ENCODE peak calls at places on chromosomes 5 and 9, in six cellular contexts. C is activated naive CD4-positive, alpha-beta T cell treated with anti-CD3 and anti-CD28 coated beads for 36 hours; O is nucleus accumbens; D is effector memory CD8-positive, alpha-beta T cell; X is fibroblast of pulmonary artery; R is activated CD4-positive, alpha-beta T cell treated with anti-CD3 and anti-CD28 coated beads, Interleukin-2, amount 50 U/mL, for 24 hours. W is an unnamed sample.

GRCh38 chr9:129262261-129262660 is 84.2 kb upstream of the IER5L start:
- DNase-seq in O (no peak), R (no peak), C (no peak), D (no peak), X (no peak), W (no peak)

GRCh38 chr9:131197160-131197911 is 72.0 kb downstream of the NUP214 start:
- DNase-seq in X (no peak), C (no peak), R (no peak), O (no peak), D (no peak), W (no peak)

GRCh38 chr5:169717298-169717697 is 80.2 kb downstream of the DOCK2 start:
- DNase-seq in C (no peak), O (no peak), D (no peak), X (peak; percentile 91), R (no peak), W (no peak)

GRCh38 chr5:132277971-132278964 is 15.9 kb upstream of the SLC22A4 start:
- DNase-seq in X (no peak), C (peak; percentile 2), O (no peak), R (no peak), D (no peak), W (no peak)

GRCh38 chr5:556909-557441 is 32.7 kb upstream of the SLC9A3 start:
- DNase-seq in R (no peak), C (no peak), X (no peak), D (no peak), O (no peak), W (no peak)

GRCh38 chr5:14337603-14338002 is 194.5 kb downstream of the TRIO start:
- DNase-seq in X (no peak), R (no peak), C (no peak), D (no peak), O (no peak), W (no peak)

GRCh38 chr5:155402927-155403645 is 389.5 kb downstream of the KIF4B start:
- DNase-seq in D (no peak), C (no peak), O (no peak), X (no peak), R (no peak), W (peak; percentile 76)

GRCh38 chr9:97781902-97782301 is 71.1 kb upstream of the FOXE1 start:
- DNase-seq in R (no peak), X (no peak), C (no peak), D (no peak), O (no peak), W (no peak)

GRCh38 chr5:71482132-71482531 is 26.7 kb downstream of the BDP1 start:
- DNase-seq in C (no peak), D (no peak), X (peak; percentile 73), O (no peak), R (no peak), W (peak; percentile 39)

GRCh38 chr9:138075496-138075895 is 197.9 kb downstream of the CACNA1B start:
- DNase-seq in D (no peak), R (no peak), X (no peak), O (no peak), C (no peak), W (no peak)

GRCh38 chr5:50440651-50441478 is at the start of gene EMB:
- DNase-seq in O (peak; percentile 14), C (peak; percentile 84), D (peak; percentile 75), R (peak; percentile 57), X (peak; percentile 1), W (peak; percentile 90)

GRCh38 chr9:137403281-137403680 is 19.7 kb downstream of the EXD3 start:
- DNase-seq in X (no peak), D (no peak), R (no peak), C (no peak), O (no peak), W (no peak)

GRCh38 chr5:116037236-116037822 is 5.1 kb downstream of the ARL14EPL start:
- DNase-seq in R (no peak), X (peak; percentile 32), O (no peak), C (no peak), D (no peak), W (no peak)

GRCh38 chr5:122463221-122463620 is 151.2 kb downstream of the SNCAIP start:
- DNase-seq in R (no peak), C (no peak), X (peak; percentile 36), D (no peak), O (no peak), W (no peak)

GRCh38 chr5:35138232-35138631 is 90.5 kb upstream of the AGXT2 start:
- DNase-seq in D (no peak), R (no peak), X (peak; percentile 31), O (no peak), C (no peak), W (no peak)

GRCh38 chr9:109449036-109449798 is 48.9 kb downstream of the PTPN3 start:
- DNase-seq in R (no peak), C (no peak), O (no peak), D (no peak), X (no peak), W (no peak)

GRCh38 chr9:100637787-100638186 is 59.9 kb downstream of the CAVIN4 start:
- DNase-seq in R (no peak), O (no peak), C (no peak), X (no peak), D (no peak), W (no peak)

GRCh38 chr9:712643-713042 is 128.9 kb upstream of the DMRT1 start:
- DNase-seq in X (no peak), D (no peak), R (no peak), O (no peak), C (no peak), W (no peak)

GRCh38 chr9:132630116-132630515 is 39.7 kb downstream of the DDX31 start:
- DNase-seq in X (no peak), O (no peak), D (no peak), R (no peak), C (no peak), W (no peak)

W was measured in NCI-H1417.